ENCODE peak calls at places on chromosomes 3 and 15, in ten cellular contexts. One of them, this sample, is unnamed.

GRCh38 chr15:98609144-98609852 is 39.0 kb upstream of the IGF1R start:
- DNase-seq in fibroblast of pulmonary artery: peak; percentile 38
- DNase-seq in CD8-positive, alpha-beta T cell: no peak
- DNase-seq in endodermal cell: peak; percentile 89
- DNase-seq in endothelial cell: no peak
- DNase-seq in PC-3: peak; percentile 83
- DNase-seq in cardiac muscle cell: peak; percentile 50
- DNase-seq in MCF 10A: peak; percentile 71
- DNase-seq in neural crest cell: no peak
- DNase-seq in endothelial cell of umbilical vein: peak; percentile 5
- DNase-seq in this sample: no peak

GRCh38 chr3:167996514-167996913 is 99.2 kb downstream of the GOLIM4 start:
- DNase-seq in fibroblast of pulmonary artery: no peak
- DNase-seq in cardiac muscle cell: no peak
- DNase-seq in endothelial cell of umbilical vein: no peak
- DNase-seq in CD8-positive, alpha-beta T cell: no peak
- DNase-seq in neural crest cell: no peak
- DNase-seq in PC-3: no peak
- DNase-seq in endodermal cell: no peak
- DNase-seq in MCF 10A: no peak
- DNase-seq in endothelial cell: no peak
- DNase-seq in this sample: no peak

GRCh38 chr3:60289356-60289935 is 961.8 kb downstream of the FHIT start:
- DNase-seq in endodermal cell: no peak
- DNase-seq in CD8-positive, alpha-beta T cell: no peak
- DNase-seq in cardiac muscle cell: no peak
- DNase-seq in endothelial cell: no peak
- DNase-seq in PC-3: no peak
- DNase-seq in MCF 10A: no peak
- DNase-seq in neural crest cell: no peak
- DNase-seq in endothelial cell of umbilical vein: no peak
- DNase-seq in fibroblast of pulmonary artery: no peak
- DNase-seq in this sample: no peak

GRCh38 chr3:31942446-31942845 is 38.6 kb downstream of the OSBPL10 start:
- DNase-seq in cardiac muscle cell: no peak
- DNase-seq in endothelial cell: no peak
- DNase-seq in PC-3: no peak
- DNase-seq in CD8-positive, alpha-beta T cell: no peak
- DNase-seq in neural crest cell: no peak
- DNase-seq in endodermal cell: no peak
- DNase-seq in endothelial cell of umbilical vein: no peak
- DNase-seq in MCF 10A: no peak
- DNase-seq in fibroblast of pulmonary artery: no peak
- DNase-seq in this sample: no peak

GRCh38 chr3:136149569-136150136 is 46.5 kb downstream of the MSL2 start:
- DNase-seq in fibroblast of pulmonary artery: peak; percentile 11
- DNase-seq in endodermal cell: no peak
- DNase-seq in MCF 10A: peak; percentile 27
- DNase-seq in PC-3: peak; percentile 67
- DNase-seq in neural crest cell: no peak
- DNase-seq in cardiac muscle cell: no peak
- DNase-seq in CD8-positive, alpha-beta T cell: no peak
- DNase-seq in endothelial cell: no peak
- DNase-seq in endothelial cell of umbilical vein: peak; percentile 27
- DNase-seq in this sample: no peak

GRCh38 chr3:111589303-111590095 is 5.6 kb downstream of the ZBED2 start:
- DNase-seq in fibroblast of pulmonary artery: no peak
- DNase-seq in endothelial cell of umbilical vein: no peak
- DNase-seq in endothelial cell: no peak
- DNase-seq in MCF 10A: no peak
- DNase-seq in endodermal cell: no peak
- DNase-seq in CD8-positive, alpha-beta T cell: no peak
- DNase-seq in neural crest cell: no peak
- DNase-seq in cardiac muscle cell: no peak
- DNase-seq in PC-3: no peak
- DNase-seq in this sample: no peak

GRCh38 chr3:5022187-5022965 is 43.1 kb downstream of the BHLHE40 start:
- DNase-seq in fibroblast of pulmonary artery: no peak
- DNase-seq in endodermal cell: no peak
- DNase-seq in cardiac muscle cell: no peak
- DNase-seq in MCF 10A: peak; percentile 59
- DNase-seq in PC-3: peak; percentile 69
- DNase-seq in endothelial cell of umbilical vein: peak; percentile 37
- DNase-seq in endothelial cell: no peak
- DNase-seq in neural crest cell: no peak
- DNase-seq in CD8-positive, alpha-beta T cell: no peak
- DNase-seq in this sample: no peak

GRCh38 chr3:128339491-128340012 is 127.1 kb downstream of the DNAJB8 start:
- DNase-seq in PC-3: no peak
- DNase-seq in fibroblast of pulmonary artery: no peak
- DNase-seq in neural crest cell: no peak
- DNase-seq in cardiac muscle cell: no peak
- DNase-seq in endodermal cell: no peak
- DNase-seq in endothelial cell of umbilical vein: no peak
- DNase-seq in MCF 10A: no peak
- DNase-seq in endothelial cell: no peak
- DNase-seq in CD8-positive, alpha-beta T cell: no peak
- DNase-seq in this sample: no peak

GRCh38 chr15:77550275-77551251 is 82.1 kb downstream of the LINGO1 start:
- DNase-seq in MCF 10A: no peak
- DNase-seq in PC-3: no peak
- DNase-seq in endothelial cell: no peak
- DNase-seq in cardiac muscle cell: no peak
- DNase-seq in neural crest cell: no peak
- DNase-seq in endodermal cell: no peak
- DNase-seq in endothelial cell of umbilical vein: no peak
- DNase-seq in CD8-positive, alpha-beta T cell: no peak
- DNase-seq in fibroblast of pulmonary artery: no peak
- DNase-seq in this sample: no peak

GRCh38 chr3:157475921-157476395 is 27.3 kb downstream of the VEPH1 start:
- DNase-seq in PC-3: peak; percentile 36
- DNase-seq in endodermal cell: no peak
- DNase-seq in endothelial cell: no peak
- DNase-seq in fibroblast of pulmonary artery: peak; percentile 65
- DNase-seq in endothelial cell of umbilical vein: peak; percentile 46
- DNase-seq in neural crest cell: no peak
- DNase-seq in cardiac muscle cell: no peak
- DNase-seq in CD8-positive, alpha-beta T cell: no peak
- DNase-seq in MCF 10A: peak; percentile 21
- DNase-seq in this sample: no peak

GRCh38 chr15:56040081-56041035 is 46.9 kb upstream of the NEDD4 start:
- DNase-seq in endothelial cell of umbilical vein: peak; percentile 92
- DNase-seq in fibroblast of pulmonary artery: peak; percentile 98
- DNase-seq in endothelial cell: no peak
- DNase-seq in endodermal cell: no peak
- DNase-seq in neural crest cell: no peak
- DNase-seq in cardiac muscle cell: peak; percentile 96
- DNase-seq in MCF 10A: peak; percentile 96
- DNase-seq in PC-3: peak; percentile 85
- DNase-seq in CD8-positive, alpha-beta T cell: no peak
- DNase-seq in this sample: no peak

GRCh38 chr3:113428581-113428980 is 12.7 kb downstream of the CFAP44 start:
- DNase-seq in endothelial cell of umbilical vein: peak; percentile 15
- DNase-seq in fibroblast of pulmonary artery: no peak
- DNase-seq in cardiac muscle cell: no peak
- DNase-seq in CD8-positive, alpha-beta T cell: no peak
- DNase-seq in PC-3: peak; percentile 61
- DNase-seq in MCF 10A: no peak
- DNase-seq in endothelial cell: no peak
- DNase-seq in neural crest cell: no peak
- DNase-seq in endodermal cell: no peak
- DNase-seq in this sample: no peak

GRCh38 chr15:51335538-51335961 is 2.8 kb downstream of the CYP19A1 start:
- DNase-seq in fibroblast of pulmonary artery: no peak
- DNase-seq in endodermal cell: no peak
- DNase-seq in MCF 10A: no peak
- DNase-seq in endothelial cell of umbilical vein: no peak
- DNase-seq in cardiac muscle cell: no peak
- DNase-seq in endothelial cell: no peak
- DNase-seq in CD8-positive, alpha-beta T cell: no peak
- DNase-seq in PC-3: no peak
- DNase-seq in neural crest cell: no peak
- DNase-seq in this sample: no peak

GRCh38 chr15:51335087-51335486 is 3.3 kb downstream of the CYP19A1 start:
- DNase-seq in fibroblast of pulmonary artery: no peak
- DNase-seq in endothelial cell: no peak
- DNase-seq in MCF 10A: no peak
- DNase-seq in endothelial cell of umbilical vein: no peak
- DNase-seq in neural crest cell: no peak
- DNase-seq in CD8-positive, alpha-beta T cell: no peak
- DNase-seq in endodermal cell: no peak
- DNase-seq in PC-3: no peak
- DNase-seq in cardiac muscle cell: no peak
- DNase-seq in this sample: no peak

GRCh38 chr15:51334011-51334426 is 4.4 kb downstream of the CYP19A1 start:
- DNase-seq in fibroblast of pulmonary artery: peak; percentile 53
- DNase-seq in CD8-positive, alpha-beta T cell: no peak
- DNase-seq in endothelial cell: no peak
- DNase-seq in endodermal cell: no peak
- DNase-seq in cardiac muscle cell: no peak
- DNase-seq in neural crest cell: no peak
- DNase-seq in MCF 10A: no peak
- DNase-seq in PC-3: no peak
- DNase-seq in endothelial cell of umbilical vein: peak; percentile 94
- DNase-seq in this sample: no peak

GRCh38 chr15:51333571-51333970 is 4.8 kb downstream of the CYP19A1 start:
- DNase-seq in endodermal cell: no peak
- DNase-seq in PC-3: no peak
- DNase-seq in CD8-positive, alpha-beta T cell: no peak
- DNase-seq in endothelial cell of umbilical vein: no peak
- DNase-seq in cardiac muscle cell: no peak
- DNase-seq in endothelial cell: no peak
- DNase-seq in fibroblast of pulmonary artery: no peak
- DNase-seq in MCF 10A: no peak
- DNase-seq in neural crest cell: no peak
- DNase-seq in this sample: no peak

GRCh38 chr15:51336011-51336410 is 2.4 kb downstream of the CYP19A1 start:
- DNase-seq in fibroblast of pulmonary artery: peak; percentile 14
- DNase-seq in CD8-positive, alpha-beta T cell: no peak
- DNase-seq in cardiac muscle cell: peak; percentile 20
- DNase-seq in endodermal cell: no peak
- DNase-seq in endothelial cell: no peak
- DNase-seq in neural crest cell: no peak
- DNase-seq in endothelial cell of umbilical vein: no peak
- DNase-seq in MCF 10A: no peak
- DNase-seq in PC-3: no peak
- DNase-seq in this sample: no peak
- TF ChIP-seq CTCF in fibroblast of pulmonary artery: no peak
- TF ChIP-seq CTCF in CD8-positive, alpha-beta T cell: no peak
- TF ChIP-seq CTCF in cardiac muscle cell: no peak
- TF ChIP-seq CTCF in endodermal cell: no peak
- TF ChIP-seq CTCF in endothelial cell: no peak
- TF ChIP-seq CTCF in neural crest cell: no peak
- TF ChIP-seq CTCF in endothelial cell of umbilical vein: no peak
- TF ChIP-seq CTCF in MCF 10A: no peak
- TF ChIP-seq CTCF in PC-3: no peak
- TF ChIP-seq CTCF in this sample: no peak

GRCh38 chr3:195020185-195020584 is 250.8 kb downstream of the XXYLT1 start:
- DNase-seq in endodermal cell: no peak
- DNase-seq in neural crest cell: no peak
- DNase-seq in fibroblast of pulmonary artery: no peak
- DNase-seq in CD8-positive, alpha-beta T cell: no peak
- DNase-seq in endothelial cell of umbilical vein: no peak
- DNase-seq in MCF 10A: no peak
- DNase-seq in endothelial cell: no peak
- DNase-seq in cardiac muscle cell: no peak
- DNase-seq in PC-3: no peak
- DNase-seq in this sample: no peak
- TF ChIP-seq CTCF in endodermal cell: no peak
- TF ChIP-seq CTCF in neural crest cell: no peak
- TF ChIP-seq CTCF in fibroblast of pulmonary artery: no peak
- TF ChIP-seq CTCF in CD8-positive, alpha-beta T cell: no peak
- TF ChIP-seq CTCF in endothelial cell of umbilical vein: no peak
- TF ChIP-seq CTCF in MCF 10A: no peak
- TF ChIP-seq CTCF in endothelial cell: no peak
- TF ChIP-seq CTCF in cardiac muscle cell: no peak
- TF ChIP-seq CTCF in PC-3: no peak
- TF ChIP-seq CTCF in this sample: no peak

DNA sequence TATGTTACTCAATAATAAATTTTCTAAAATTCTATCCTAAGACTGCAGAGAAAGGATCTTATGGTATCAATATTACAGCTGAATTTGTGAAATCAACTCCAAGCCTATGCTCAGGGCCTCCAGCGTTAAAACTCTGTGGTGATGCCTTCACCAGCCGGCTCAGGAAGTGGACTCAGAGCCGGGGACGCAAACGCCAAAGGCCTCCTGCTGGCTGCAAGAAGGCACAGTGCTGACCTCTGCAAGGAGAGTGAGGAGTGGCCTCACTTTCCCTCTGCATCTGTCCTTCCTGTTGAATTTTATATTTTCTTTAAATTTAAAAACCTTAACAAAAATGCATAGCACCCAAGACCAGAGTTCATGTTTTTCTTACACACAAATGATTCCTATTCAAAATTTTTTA is 48.5 kb downstream of the HERC2 start:
- DNase-seq in CD8-positive, alpha-beta T cell: no peak
- DNase-seq in fibroblast of pulmonary artery: peak; percentile 49
- DNase-seq in endodermal cell: peak; percentile 63
- DNase-seq in PC-3: no peak
- DNase-seq in endothelial cell: peak; percentile 49
- DNase-seq in neural crest cell: peak; percentile 25
- DNase-seq in MCF 10A: no peak
- DNase-seq in cardiac muscle cell: peak; percentile 51
- DNase-seq in endothelial cell of umbilical vein: peak; percentile 38
- DNase-seq in this sample: no peak
- TF ChIP-seq CTCF in CD8-positive, alpha-beta T cell: no peak
- TF ChIP-seq CTCF in fibroblast of pulmonary artery: peak; percentile 52
- TF ChIP-seq CTCF in endodermal cell: peak; percentile 70
- TF ChIP-seq CTCF in PC-3: no peak
- TF ChIP-seq CTCF in endothelial cell: peak; percentile 15
- TF ChIP-seq CTCF in neural crest cell: peak; percentile 46
- TF ChIP-seq CTCF in MCF 10A: no peak
- TF ChIP-seq CTCF in cardiac muscle cell: peak; percentile 43
- TF ChIP-seq CTCF in endothelial cell of umbilical vein: peak; percentile 19
- TF ChIP-seq CTCF in this sample: no peak

DNA sequence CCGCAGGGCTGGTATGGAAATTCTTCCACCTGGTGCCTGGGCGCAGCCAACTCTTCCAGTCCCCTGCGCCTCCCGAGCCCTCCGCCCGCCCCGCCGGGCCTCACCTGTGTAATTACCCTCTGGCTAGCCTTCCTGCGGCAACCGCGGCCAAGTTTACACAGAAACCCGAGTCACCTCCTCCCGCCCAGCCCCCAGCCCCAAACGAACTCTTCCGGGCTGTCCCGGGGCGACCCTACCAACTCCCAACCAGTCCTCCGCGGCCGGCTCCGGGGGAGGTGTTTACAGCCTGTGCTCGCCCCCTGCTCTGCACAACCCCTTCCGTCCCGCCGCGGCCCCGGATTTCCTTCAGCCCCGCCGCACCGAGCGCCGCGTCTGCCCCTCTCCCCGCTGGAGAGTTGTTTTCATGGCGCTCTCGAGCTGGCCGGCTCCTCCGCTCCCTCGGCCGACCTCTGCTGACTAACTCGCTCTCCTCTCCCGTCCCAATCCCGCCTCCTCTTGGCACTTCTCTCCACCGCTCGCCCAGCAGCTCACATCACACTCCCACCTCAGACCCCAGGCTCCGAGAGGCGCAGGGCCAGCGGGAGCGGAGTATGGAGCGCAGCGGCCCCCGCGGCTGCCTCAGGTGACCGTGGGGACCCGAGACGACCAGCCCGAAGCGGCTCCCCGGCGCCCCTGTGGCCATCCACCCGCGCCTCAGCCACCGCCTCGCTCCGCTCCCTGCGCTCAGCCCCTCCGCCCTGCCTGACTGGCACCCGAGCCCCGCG is 538 bp downstream of the ATOSA start:
- DNase-seq in neural crest cell: peak; percentile 60
- DNase-seq in endothelial cell of umbilical vein: peak; percentile 80
- DNase-seq in endodermal cell: peak; percentile 89
- DNase-seq in endothelial cell: peak; percentile 68
- DNase-seq in cardiac muscle cell: peak; percentile 72
- DNase-seq in MCF 10A: peak; percentile 67
- DNase-seq in PC-3: peak; percentile 41
- DNase-seq in CD8-positive, alpha-beta T cell: peak; percentile 81
- DNase-seq in fibroblast of pulmonary artery: peak; percentile 68
- DNase-seq in this sample: peak; percentile 63
- TF ChIP-seq CTCF in neural crest cell: no peak
- TF ChIP-seq CTCF in endothelial cell of umbilical vein: no peak
- TF ChIP-seq CTCF in endodermal cell: peak; percentile 11
- TF ChIP-seq CTCF in endothelial cell: no peak
- TF ChIP-seq CTCF in cardiac muscle cell: no peak
- TF ChIP-seq CTCF in MCF 10A: no peak
- TF ChIP-seq CTCF in PC-3: no peak
- TF ChIP-seq CTCF in CD8-positive, alpha-beta T cell: peak; percentile 20
- TF ChIP-seq CTCF in fibroblast of pulmonary artery: no peak
- TF ChIP-seq CTCF in this sample: no peak

This sample was measured in CD4-positive, alpha-beta T cell.